ENCODE peak calls at places on chromosomes 2 and 18, in seven cellular contexts. W is K562, A is tibial artery, Y is cardiac muscle cell, T is adrenal gland, C is GM12865, P is mesendoderm. G is an unnamed sample.

GRCh38 chr2:236503583-236503982 is 66.0 kb upstream of the ACKR3 start:
- DNase-seq in A (no peak), C (no peak), P (no peak), W (no peak), T (no peak), Y (no peak), G (no peak)

GRCh38 chr2:39865751-39866150 is 86.7 kb upstream of the THUMPD2 start:
- DNase-seq in W (no peak), C (no peak), T (no peak), P (no peak), Y (no peak), A (no peak), G (no peak)

GRCh38 chr2:238053195-238053776 is 7.5 kb upstream of the SCLY start:
- DNase-seq in Y (peak; percentile 2), A (no peak), C (no peak), W (no peak), P (no peak), T (no peak), G (peak; percentile 10)

GRCh38 chr2:45862843-45863242 is 211.4 kb downstream of the PRKCE start:
- DNase-seq in T (no peak), Y (no peak), P (no peak), A (no peak), C (no peak), W (no peak), G (no peak)

GRCh38 chr2:233062447-233062842 is 2.3 kb downstream of the INPP5D start:
- DNase-seq in T (no peak), C (no peak), A (no peak), Y (no peak), P (no peak), W (no peak), G (no peak)

GRCh38 chr18:12318857-12319256 is 10.8 kb downstream of the TUBB6 start:
- DNase-seq in P (no peak), T (no peak), C (no peak), Y (no peak), W (no peak), A (no peak), G (no peak)

GRCh38 chr2:229370484-229370883 is 99.4 kb upstream of the PID1 start:
- DNase-seq in T (no peak), C (no peak), A (no peak), W (no peak), P (no peak), Y (peak; percentile 51), G (no peak)

GRCh38 chr2:48829036-48829435 is 73.5 kb upstream of the LHCGR start:
- DNase-seq in P (no peak), W (no peak), C (no peak), A (no peak), T (no peak), Y (peak; percentile 29), G (peak; percentile 27)

GRCh38 chr18:21117385-21118135 is 5.9 kb upstream of the ROCK1 start:
- DNase-seq in T (no peak), P (peak; percentile 14), C (no peak), W (no peak), A (peak; percentile 34), Y (peak; percentile 80), G (peak; percentile 84)

GRCh38 chr2:31426096-31426495 is 11.6 kb upstream of the XDH start:
- DNase-seq in W (no peak), T (no peak), P (no peak), Y (no peak), C (no peak), A (no peak), G (no peak)

GRCh38 chr18:59691996-59692395 is 5.2 kb downstream of the CCBE1 start:
- DNase-seq in T (no peak), C (no peak), A (no peak), Y (no peak), W (no peak), P (no peak), G (peak; percentile 59)

GRCh38 chr18:59691046-59691395 is 6.2 kb downstream of the CCBE1 start:
- DNase-seq in C (no peak), A (no peak), T (no peak), Y (peak; percentile 49), W (no peak), P (no peak), G (peak; percentile 76)

GRCh38 chr18:59686260-59686659 is 11.0 kb downstream of the CCBE1 start:
- DNase-seq in W (no peak), T (no peak), P (no peak), Y (no peak), A (no peak), C (no peak), G (no peak)

GRCh38 chr18:59694824-59695223 is 2.4 kb downstream of the CCBE1 start:
- DNase-seq in Y (no peak), W (no peak), C (no peak), A (no peak), T (no peak), P (no peak), G (no peak)

GRCh38 chr18:59690216-59691045 is 6.8 kb downstream of the CCBE1 start:
- DNase-seq in P (peak; percentile 35), C (no peak), Y (no peak), T (no peak), A (no peak), W (no peak), G (no peak)
- H3K4me3 ChIP-seq in P (no peak overlapping the region), C (no peak overlapping the region), Y (no peak overlapping the region), T (no peak overlapping the region), A (no peak overlapping the region), W (no peak overlapping the region), G (no peak overlapping the region)

GRCh38 chr2:73110622-73111299 is 2.0 kb downstream of the RAB11FIP5 start:
- DNase-seq in W (no peak), C (no peak), P (no peak), A (no peak), T (peak; percentile 26), Y (no peak), G (peak; percentile 33)
- H3K4me3 ChIP-seq in W (peak overlapping the region; percentile 61), C (no peak overlapping the region), P (peak overlapping the region; percentile 6), A (peak overlapping the region; percentile 83), T (no peak overlapping the region), Y (no peak overlapping the region), G (peak overlapping the region; percentile 63)

DNA sequence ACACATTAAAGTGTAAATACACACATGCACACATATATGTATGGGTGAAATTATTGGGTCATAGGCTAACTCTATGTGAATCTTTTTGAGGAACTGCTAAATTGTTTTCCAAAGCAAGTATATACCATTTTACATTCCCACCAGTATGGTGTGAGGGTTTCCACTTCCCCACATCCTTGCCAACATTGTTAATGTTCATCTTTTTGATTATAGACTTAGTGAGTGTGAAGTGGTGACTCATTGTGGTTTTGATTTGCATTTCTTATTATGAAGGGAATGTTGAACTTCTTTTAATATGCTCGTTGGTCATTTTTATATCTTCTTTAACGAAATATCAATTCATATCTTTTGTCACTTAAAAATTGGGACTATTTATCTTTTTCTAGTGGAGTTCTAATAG is 181.8 kb upstream of the GCFC2 start:
- DNase-seq in P (no peak), W (no peak), A (no peak), C (no peak), Y (no peak), T (no peak), G (no peak)
- H3K4me3 ChIP-seq in P (no peak overlapping the region), W (no peak overlapping the region), A (no peak overlapping the region), C (no peak overlapping the region), Y (no peak overlapping the region), T (no peak overlapping the region), G (no peak overlapping the region)

GRCh38 chr2:153477096-153477555 is 1.4 kb downstream of the RPRM start:
- DNase-seq in P (peak; percentile 76), A (no peak), C (no peak), T (peak; percentile 49), W (no peak), Y (no peak), G (no peak)
- H3K4me3 ChIP-seq in P (peak overlapping the region; percentile 58), A (peak overlapping the region; percentile 57), C (no peak overlapping the region), T (no peak overlapping the region), W (no peak overlapping the region), Y (peak overlapping the region; percentile 34), G (no peak overlapping the region)

GRCh38 chr18:48932822-48933510 is 17.8 kb downstream of the SMAD7 start:
- DNase-seq in A (no peak), C (peak; percentile 60), Y (no peak), P (no peak), W (peak; percentile 54), T (no peak), G (peak; percentile 59)

GRCh38 chr18:48931680-48932461 is 18.9 kb downstream of the SMAD7 start:
- DNase-seq in C (peak; percentile 87), P (peak; percentile 78), A (peak; percentile 19), W (peak; percentile 34), T (no peak), Y (no peak), G (no peak)

GRCh38 chr18:48930926-48931325 is 19.8 kb downstream of the SMAD7 start:
- DNase-seq in A (peak; percentile 14), Y (no peak), W (no peak), T (no peak), P (peak; percentile 6), C (no peak), G (no peak)

GRCh38 chr18:48933578-48934399 is 17.0 kb downstream of the SMAD7 start:
- DNase-seq in T (no peak), P (no peak), Y (no peak), W (peak; percentile 22), A (no peak), C (peak; percentile 37), G (no peak)

DNA sequence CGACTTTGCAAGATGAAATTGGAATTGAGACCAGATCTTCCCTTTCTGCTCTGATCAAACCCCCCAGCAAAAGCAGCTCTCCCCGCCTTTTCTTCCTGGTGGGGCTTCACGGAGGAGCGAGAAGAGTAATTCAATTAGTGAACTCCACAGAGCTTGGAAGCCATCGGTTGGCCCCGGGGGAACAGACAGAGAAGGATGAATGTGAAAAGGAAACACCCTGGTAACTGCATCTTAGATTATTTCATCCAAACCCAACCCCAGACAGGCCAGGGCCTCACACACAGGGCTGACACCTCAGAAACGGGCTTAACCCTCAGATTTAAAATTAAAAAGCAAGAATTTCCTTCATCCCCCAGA is 18.3 kb downstream of the SMAD7 start:
- DNase-seq in W (no peak), P (no peak), A (no peak), Y (no peak), T (no peak), C (no peak), G (no peak)
- H3K4me3 ChIP-seq in W (no peak overlapping the region), P (no peak overlapping the region), A (peak overlapping the region; percentile 37), Y (no peak overlapping the region), T (no peak overlapping the region), C (peak overlapping the region; percentile 42), G (no peak overlapping the region)